ENCODE peak calls at places on chromosomes 16 and 17, in four cellular contexts. S is smooth muscle cell of the brain vasculature, R is aorta, W is midbrain. J is an unnamed sample.

GRCh38 chr16:31260136-31260931 is 559 bp downstream of the ITGAM start:
- DNase-seq in R (no peak), S (no peak), W (no peak), J (no peak)

GRCh38 chr16:13909069-13909468 is 10.9 kb upstream of the ERCC4 start:
- DNase-seq in S (no peak), R (no peak), W (no peak), J (no peak)

GRCh38 chr17:62004388-62004787 is 60.7 kb downstream of the MED13 start:
- DNase-seq in W (no peak), S (no peak), R (no peak), J (no peak)

GRCh38 chr17:32015245-32016013 is 8.2 kb downstream of the LRRC37B start:
- DNase-seq in W (no peak), R (no peak), S (no peak), J (no peak)

GRCh38 chr17:81400154-81400938 is 5.1 kb downstream of the BAHCC1 start:
- DNase-seq in R (no peak), W (peak; percentile 42), S (no peak), J (peak; percentile 74)

GRCh38 chr17:57009737-57010445 is 32.0 kb downstream of the SCPEP1 start:
- DNase-seq in S (no peak), R (no peak), W (peak; percentile 43), J (peak; percentile 65)

GRCh38 chr16:63467513-63467912 is 1431.3 kb upstream of the CDH8 start:
- DNase-seq in S (no peak), W (no peak), R (no peak), J (no peak)

GRCh38 chr17:44972953-44973352 is 4.8 kb upstream of the C1QL1 start:
- DNase-seq in W (no peak), S (no peak), R (peak; percentile 64), J (no peak)

GRCh38 chr16:14493791-14494190 is 136.3 kb downstream of the PARN start:
- DNase-seq in W (no peak), S (no peak), R (no peak), J (no peak)

GRCh38 chr17:77326636-77327035 is 185.9 kb downstream of the SEC14L1 start:
- DNase-seq in S (no peak), W (no peak), R (no peak), J (peak; percentile 8)

GRCh38 chr17:14940946-14941280 is 324.2 kb downstream of the PMP22 start:
- DNase-seq in R (no peak), W (no peak), S (no peak), J (no peak)

GRCh38 chr16:70737377-70738082 is 51.7 kb upstream of the MTSS2 start:
- DNase-seq in W (no peak), S (peak; percentile 93), R (peak; percentile 87), J (peak; percentile 59)

GRCh38 chr16:75319513-75320401 is 68.3 kb upstream of the BCAR1 start:
- DNase-seq in R (no peak), W (no peak), S (peak; percentile 80), J (no peak)

GRCh38 chr17:78771758-78772382 is 10.2 kb downstream of the CYTH1 start:
- DNase-seq in W (no peak), R (no peak), S (no peak), J (no peak)

GRCh38 chr17:44878627-44879221 is 20.5 kb downstream of the EFTUD2 start:
- DNase-seq in W (peak; percentile 29), R (no peak), S (no peak), J (peak; percentile 59)

GRCh38 chr17:53353919-53354351 is 468.8 kb upstream of the KIF2B start:
- DNase-seq in W (peak; percentile 13), R (no peak), S (no peak), J (peak; percentile 6)

GRCh38 chr16:68737730-68738590 is 868 bp downstream of the CDH1 start:
- DNase-seq in W (no peak), S (no peak), R (no peak), J (peak; percentile 48)

J was measured in head of caudate nucleus.